ENCODE peak calls at places on chromosome 18, in four cellular contexts. One of them, this sample, is unnamed.

GRCh38 chr18:48777737-48778111 is 173.0 kb downstream of the SMAD7 start:
- DNase-seq in GM23338: no peak
- DNase-seq in HCT116: no peak
- DNase-seq in GM23248: peak
- DNase-seq in this sample: peak

GRCh38 chr18:79507076-79507545 is 111.4 kb downstream of the NFATC1 start:
- DNase-seq in GM23248: peak
- DNase-seq in GM23338: no peak
- DNase-seq in HCT116: no peak
- DNase-seq in this sample: no peak

GRCh38 chr18:47870605-47871004 is 59.9 kb downstream of the SMAD2 start:
- DNase-seq in GM23248: no peak
- DNase-seq in HCT116: no peak
- DNase-seq in GM23338: no peak
- DNase-seq in this sample: no peak

GRCh38 chr18:74050807-74051206 is 96.8 kb downstream of the FBXO15 start:
- DNase-seq in GM23338: no peak
- DNase-seq in HCT116: no peak
- DNase-seq in GM23248: no peak
- DNase-seq in this sample: no peak

GRCh38 chr18:78049281-78049680 is 799.6 kb downstream of the GALR1 start:
- DNase-seq in HCT116: no peak
- DNase-seq in GM23248: no peak
- DNase-seq in GM23338: no peak
- DNase-seq in this sample: no peak

GRCh38 chr18:60010513-60010912 is 110.7 kb downstream of the PMAIP1 start:
- DNase-seq in GM23248: no peak
- DNase-seq in GM23338: no peak
- DNase-seq in HCT116: no peak
- DNase-seq in this sample: no peak

GRCh38 chr18:36127866-36128845 is 984 bp downstream of the SLC39A6 start:
- DNase-seq in HCT116: no peak
- DNase-seq in GM23248: peak
- DNase-seq in GM23338: peak
- DNase-seq in this sample: peak

GRCh38 chr18:13516855-13517254 is 209.5 kb downstream of the FAM210A start:
- DNase-seq in GM23248: no peak
- DNase-seq in HCT116: no peak
- DNase-seq in GM23338: no peak
- DNase-seq in this sample: no peak

GRCh38 chr18:73835656-73836055 is 312.0 kb downstream of the FBXO15 start:
- DNase-seq in GM23338: no peak
- DNase-seq in HCT116: no peak
- DNase-seq in GM23248: peak
- DNase-seq in this sample: no peak

GRCh38 chr18:32975501-32975900 is 202.7 kb upstream of the KLHL14 start:
- DNase-seq in GM23338: no peak
- DNase-seq in GM23248: no peak
- DNase-seq in HCT116: no peak
- DNase-seq in this sample: no peak

GRCh38 chr18:71797554-71797953 is 746.6 kb downstream of the CBLN2 start:
- DNase-seq in HCT116: no peak
- DNase-seq in GM23338: no peak
- DNase-seq in GM23248: no peak
- DNase-seq in this sample: no peak

GRCh38 chr18:42292654-42293053 is 337.6 kb downstream of the PIK3C3 start:
- DNase-seq in HCT116: no peak
- DNase-seq in GM23248: no peak
- DNase-seq in GM23338: no peak
- DNase-seq in this sample: no peak

GRCh38 chr18:12246849-12247808 is 7.0 kb upstream of the CIDEA start:
- DNase-seq in GM23248: peak
- DNase-seq in GM23338: peak
- DNase-seq in HCT116: no peak
- DNase-seq in this sample: peak

GRCh38 chr18:34039194-34039593 is 185.5 kb downstream of the NOL4 start:
- DNase-seq in HCT116: no peak
- DNase-seq in GM23338: peak
- DNase-seq in GM23248: no peak
- DNase-seq in this sample: no peak

GRCh38 chr18:58195278-58195721 is 151.3 kb downstream of the NEDD4L start:
- DNase-seq in GM23338: peak
- DNase-seq in HCT116: no peak
- DNase-seq in GM23248: no peak
- DNase-seq in this sample: peak

GRCh38 chr18:58762781-58763171 is 91.5 kb downstream of the MALT1 start:
- DNase-seq in GM23338: no peak
- DNase-seq in GM23248: no peak
- DNase-seq in HCT116: no peak
- DNase-seq in this sample: no peak

GRCh38 chr18:74694436-74694835 is 96.8 kb downstream of the ZNF407 start:
- DNase-seq in GM23338: no peak
- DNase-seq in HCT116: no peak
- DNase-seq in GM23248: no peak
- DNase-seq in this sample: no peak

GRCh38 chr18:57437782-57438668 is 2.9 kb downstream of the ONECUT2 start:
- DNase-seq in GM23248: peak
- DNase-seq in HCT116: peak
- DNase-seq in GM23338: peak
- DNase-seq in this sample: peak

GRCh38 chr18:12726774-12727550 is 24.1 kb downstream of the PSMG2 start:
- DNase-seq in GM23338: peak
- DNase-seq in HCT116: peak
- DNase-seq in GM23248: peak
- DNase-seq in this sample: peak

GRCh38 chr18:67508146-67508545 is 8.4 kb downstream of the DSEL start:
- DNase-seq in GM23248: no peak
- DNase-seq in GM23338: peak
- DNase-seq in HCT116: no peak
- DNase-seq in this sample: no peak

GRCh38 chr18:832085-832681 is 20.1 kb upstream of the YES1 start:
- DNase-seq in GM23248: no peak
- DNase-seq in HCT116: peak
- DNase-seq in GM23338: peak
- DNase-seq in this sample: peak

GRCh38 chr18:47895565-47896250 is 34.8 kb downstream of the SMAD2 start:
- DNase-seq in HCT116: no peak
- DNase-seq in GM23338: no peak
- DNase-seq in GM23248: no peak
- DNase-seq in this sample: no peak

GRCh38 chr18:3449702-3450357 is at the start of gene TGIF1:
- DNase-seq in GM23248: peak
- DNase-seq in HCT116: peak
- DNase-seq in GM23338: peak
- DNase-seq in this sample: peak

GRCh38 chr18:9403795-9404564 is 69.4 kb downstream of the TWSG1 start:
- DNase-seq in GM23338: peak
- DNase-seq in HCT116: no peak
- DNase-seq in GM23248: no peak
- DNase-seq in this sample: no peak

GRCh38 chr18:68735498-68736343 is 20.8 kb upstream of the TMX3 start:
- DNase-seq in HCT116: peak
- DNase-seq in GM23338: peak
- DNase-seq in GM23248: peak
- DNase-seq in this sample: peak

GRCh38 chr18:79927597-79928562 is 23.6 kb downstream of the SLC66A2 start:
- DNase-seq in HCT116: no peak
- DNase-seq in GM23248: no peak
- DNase-seq in GM23338: no peak
- DNase-seq in this sample: no peak

GRCh38 chr18:9094307-9095226 is 7.9 kb upstream of the NDUFV2 start:
- DNase-seq in GM23248: peak
- DNase-seq in GM23338: no peak
- DNase-seq in HCT116: no peak
- DNase-seq in this sample: peak

GRCh38 chr18:31977270-31977872 is 34.4 kb upstream of the TRAPPC8 start:
- DNase-seq in GM23338: peak
- DNase-seq in GM23248: peak
- DNase-seq in HCT116: peak
- DNase-seq in this sample: peak

GRCh38 chr18:80033181-80034067 is 810 bp upstream of the RBFA start:
- DNase-seq in HCT116: no peak
- DNase-seq in GM23338: peak
- DNase-seq in GM23248: peak
- DNase-seq in this sample: no peak

GRCh38 chr18:79747156-79747845 is 50.4 kb upstream of the KCNG2 start:
- DNase-seq in GM23248: no peak
- DNase-seq in HCT116: no peak
- DNase-seq in GM23338: no peak
- DNase-seq in this sample: no peak

GRCh38 chr18:45764000-45764686 is 40.2 kb downstream of the SLC14A1 start:
- DNase-seq in GM23248: no peak
- DNase-seq in HCT116: no peak
- DNase-seq in GM23338: no peak
- DNase-seq in this sample: no peak
- H2AFZ ChIP-seq in GM23248: peak
- H2AFZ ChIP-seq in HCT116: no peak
- H2AFZ ChIP-seq in GM23338: no peak
- H2AFZ ChIP-seq in this sample: no peak

DNA sequence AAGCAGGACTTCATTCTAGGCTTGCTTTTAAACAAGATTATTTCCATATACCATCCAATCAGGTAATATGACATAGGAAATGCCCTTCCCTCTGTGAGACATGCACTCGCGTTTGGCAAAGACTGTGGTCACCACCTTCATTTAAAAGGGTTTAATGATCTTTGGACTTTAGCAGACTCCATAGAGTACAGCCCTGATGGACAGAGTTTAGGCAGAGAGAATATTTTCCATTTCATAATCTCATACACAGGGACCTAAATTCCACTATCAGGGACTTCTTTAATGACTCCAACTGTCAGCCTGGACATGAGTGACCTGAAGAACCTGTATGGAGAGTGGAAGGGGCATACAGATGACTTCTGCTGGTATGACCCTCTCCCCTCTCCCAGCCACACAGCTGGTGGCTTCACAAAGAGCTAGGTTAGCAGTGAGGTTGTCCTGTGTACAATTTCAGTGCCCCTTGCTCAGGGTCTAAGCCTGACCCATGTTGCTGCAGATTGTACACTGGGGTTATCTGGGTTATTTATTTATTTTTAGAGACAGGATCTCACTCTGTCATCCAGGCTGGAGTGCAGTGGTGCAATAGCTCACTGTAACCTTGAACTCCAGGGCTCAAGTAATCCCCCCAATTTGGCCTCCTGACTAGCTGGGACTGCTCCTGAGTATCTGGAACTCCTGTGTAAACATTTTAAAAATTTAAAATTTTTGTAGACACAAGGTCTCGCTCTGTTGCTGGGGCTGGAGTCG is 59.2 kb downstream of the PTPRM start:
- DNase-seq in GM23248: no peak
- DNase-seq in GM23338: no peak
- DNase-seq in HCT116: no peak
- DNase-seq in this sample: no peak
- H3K27ac ChIP-seq in GM23248: no peak
- H3K27ac ChIP-seq in GM23338: no peak
- H3K27ac ChIP-seq in HCT116: no peak
- H3K27ac ChIP-seq in this sample: peak

DNA sequence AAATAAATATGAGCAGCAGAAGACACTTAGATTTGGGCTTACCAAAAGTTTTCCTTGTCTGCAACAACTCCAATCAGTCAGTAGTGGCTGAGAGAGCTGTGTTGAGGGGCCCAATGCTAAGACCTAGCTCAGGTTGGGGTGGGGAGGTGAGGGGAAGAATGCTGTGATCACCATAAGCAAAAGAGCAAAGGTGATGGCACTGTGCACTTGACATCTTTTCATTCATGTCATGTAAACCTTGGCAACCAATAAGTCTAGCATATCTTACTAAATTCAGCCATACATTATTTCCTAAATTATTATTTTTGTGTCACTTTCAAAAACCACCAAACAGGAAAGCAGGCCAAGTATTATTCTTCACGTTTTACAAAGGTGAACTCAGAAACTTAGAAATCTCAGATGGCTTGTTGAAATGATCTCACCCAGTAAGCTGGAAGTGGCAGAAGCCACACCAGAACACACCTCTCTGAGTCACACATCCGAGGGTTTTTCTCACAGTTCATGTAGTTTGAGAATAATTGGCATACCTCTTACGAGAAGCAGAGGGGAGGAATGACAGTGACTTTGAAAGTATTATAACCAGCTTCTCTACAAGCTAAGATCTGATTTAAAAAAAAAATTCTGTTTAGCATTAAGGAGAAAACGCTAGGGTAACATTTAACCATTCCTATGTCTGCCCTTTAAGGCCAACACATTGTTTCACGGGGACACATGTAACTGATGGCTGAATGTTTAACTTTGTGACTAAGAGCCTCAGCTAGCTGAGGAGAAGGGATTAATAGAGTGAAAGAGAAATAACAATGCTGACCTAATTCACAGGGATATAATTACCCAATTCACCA is 43.3 kb upstream of the SETBP1 start:
- DNase-seq in GM23338: no peak
- DNase-seq in HCT116: no peak
- DNase-seq in GM23248: peak
- DNase-seq in this sample: peak
- H2AFZ ChIP-seq in GM23338: no peak
- H2AFZ ChIP-seq in HCT116: no peak
- H2AFZ ChIP-seq in GM23248: peak
- H2AFZ ChIP-seq in this sample: no peak

GRCh38 chr18:63232826-63233225 is 86.7 kb downstream of the BCL2 start:
- DNase-seq in GM23338: no peak
- DNase-seq in GM23248: no peak
- DNase-seq in HCT116: no peak
- DNase-seq in this sample: no peak

GRCh38 chr18:63234839-63235238 is 84.7 kb downstream of the BCL2 start:
- DNase-seq in GM23248: no peak
- DNase-seq in HCT116: no peak
- DNase-seq in GM23338: no peak
- DNase-seq in this sample: no peak

GRCh38 chr18:63233334-63233733 is 86.2 kb downstream of the BCL2 start:
- DNase-seq in GM23338: no peak
- DNase-seq in GM23248: no peak
- DNase-seq in HCT116: no peak
- DNase-seq in this sample: no peak

GRCh38 chr18:63236417-63236816 is 83.2 kb downstream of the BCL2 start:
- DNase-seq in GM23338: no peak
- DNase-seq in HCT116: no peak
- DNase-seq in GM23248: no peak
- DNase-seq in this sample: no peak

DNA sequence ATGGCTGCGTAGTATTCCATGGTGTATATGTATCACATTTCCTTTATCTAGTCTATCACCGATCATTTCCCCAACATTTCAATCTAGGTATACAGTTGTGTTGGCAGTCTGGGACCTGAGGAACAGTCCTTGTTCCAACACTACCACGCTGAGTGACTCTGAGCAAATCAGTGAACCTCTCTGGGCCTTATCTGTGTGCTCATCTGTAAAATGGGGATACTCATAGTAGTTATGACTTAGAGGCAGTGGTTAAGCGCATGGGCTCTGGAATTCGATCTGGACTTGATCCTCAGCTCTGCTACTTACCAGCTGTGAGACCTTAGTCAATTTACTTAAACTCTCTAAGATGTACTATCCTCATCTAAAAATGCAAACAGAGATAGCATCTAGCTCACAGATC is 85.1 kb downstream of the BCL2 start:
- DNase-seq in GM23338: no peak
- DNase-seq in GM23248: no peak
- DNase-seq in HCT116: no peak
- DNase-seq in this sample: no peak
- H3K27ac ChIP-seq in GM23338: no peak
- H3K27ac ChIP-seq in GM23248: no peak
- H3K27ac ChIP-seq in HCT116: no peak
- H3K27ac ChIP-seq in this sample: no peak